ENCODE peak calls at places on chromosomes 16 and 17, in nine cellular contexts. One of them, this sample, is unnamed. For H3K4me1 and H3K36me3, the result is how much of the 10 kb centered on the place peaks cover.

GRCh38 chr17:75779987-75780889 is 4.4 kb upstream of the UNK start:
- DNase-seq in effector memory CD4-positive, alpha-beta T cell: no peak
- DNase-seq in prostate gland: no peak
- DNase-seq in lower lobe of right lung: no peak
- DNase-seq in ovary: no peak
- DNase-seq in neural progenitor cell: no peak
- DNase-seq in pancreas: no peak
- DNase-seq in psoas muscle: no peak
- DNase-seq in mesendoderm: no peak
- DNase-seq in this sample: no peak

GRCh38 chr17:37124074-37124824 is 175.5 kb downstream of the AATF start:
- DNase-seq in mesendoderm: peak
- DNase-seq in ovary: no peak
- DNase-seq in pancreas: no peak
- DNase-seq in psoas muscle: no peak
- DNase-seq in prostate gland: no peak
- DNase-seq in effector memory CD4-positive, alpha-beta T cell: no peak
- DNase-seq in neural progenitor cell: no peak
- DNase-seq in lower lobe of right lung: no peak
- DNase-seq in this sample: no peak

GRCh38 chr17:1588781-1589585 is 26.4 kb upstream of the PITPNA start:
- DNase-seq in pancreas: no peak
- DNase-seq in prostate gland: no peak
- DNase-seq in ovary: no peak
- DNase-seq in effector memory CD4-positive, alpha-beta T cell: no peak
- DNase-seq in mesendoderm: no peak
- DNase-seq in lower lobe of right lung: no peak
- DNase-seq in psoas muscle: no peak
- DNase-seq in neural progenitor cell: no peak
- DNase-seq in this sample: no peak

GRCh38 chr16:4334724-4335495 is 16.2 kb downstream of the PAM16 start:
- DNase-seq in lower lobe of right lung: no peak
- DNase-seq in prostate gland: no peak
- DNase-seq in ovary: no peak
- DNase-seq in pancreas: no peak
- DNase-seq in neural progenitor cell: no peak
- DNase-seq in psoas muscle: no peak
- DNase-seq in effector memory CD4-positive, alpha-beta T cell: no peak
- DNase-seq in mesendoderm: no peak
- DNase-seq in this sample: no peak

GRCh38 chr17:81870155-81870977 is 771 bp downstream of the ARHGDIA start:
- DNase-seq in pancreas: peak
- DNase-seq in lower lobe of right lung: peak
- DNase-seq in prostate gland: no peak
- DNase-seq in neural progenitor cell: peak
- DNase-seq in psoas muscle: peak
- DNase-seq in ovary: peak
- DNase-seq in mesendoderm: peak
- DNase-seq in effector memory CD4-positive, alpha-beta T cell: peak
- DNase-seq in this sample: peak

GRCh38 chr16:51971184-51971583 is 575.8 kb downstream of the TOX3 start:
- DNase-seq in lower lobe of right lung: no peak
- DNase-seq in effector memory CD4-positive, alpha-beta T cell: no peak
- DNase-seq in mesendoderm: peak
- DNase-seq in pancreas: no peak
- DNase-seq in neural progenitor cell: peak
- DNase-seq in ovary: no peak
- DNase-seq in psoas muscle: no peak
- DNase-seq in prostate gland: no peak
- DNase-seq in this sample: peak

GRCh38 chr17:1904273-1905052 is 74.7 kb downstream of the RPA1 start:
- DNase-seq in psoas muscle: no peak
- DNase-seq in ovary: no peak
- DNase-seq in mesendoderm: no peak
- DNase-seq in neural progenitor cell: no peak
- DNase-seq in effector memory CD4-positive, alpha-beta T cell: no peak
- DNase-seq in prostate gland: no peak
- DNase-seq in pancreas: no peak
- DNase-seq in lower lobe of right lung: no peak
- DNase-seq in this sample: no peak

GRCh38 chr17:69235338-69236058 is 6.9 kb upstream of the ABCA10 start:
- DNase-seq in lower lobe of right lung: peak
- DNase-seq in psoas muscle: peak
- DNase-seq in ovary: peak
- DNase-seq in prostate gland: peak
- DNase-seq in neural progenitor cell: peak
- DNase-seq in mesendoderm: peak
- DNase-seq in effector memory CD4-positive, alpha-beta T cell: peak
- DNase-seq in pancreas: peak
- DNase-seq in this sample: peak

GRCh38 chr16:3625911-3626732 is 14.7 kb upstream of the SLX4 start:
- DNase-seq in mesendoderm: no peak
- DNase-seq in lower lobe of right lung: no peak
- DNase-seq in pancreas: no peak
- DNase-seq in prostate gland: no peak
- DNase-seq in effector memory CD4-positive, alpha-beta T cell: no peak
- DNase-seq in psoas muscle: no peak
- DNase-seq in ovary: no peak
- DNase-seq in neural progenitor cell: no peak
- DNase-seq in this sample: no peak

GRCh38 chr17:75060434-75061054 is 13.5 kb downstream of the KCTD2 start:
- DNase-seq in prostate gland: no peak
- DNase-seq in pancreas: no peak
- DNase-seq in psoas muscle: peak
- DNase-seq in lower lobe of right lung: no peak
- DNase-seq in effector memory CD4-positive, alpha-beta T cell: no peak
- DNase-seq in neural progenitor cell: no peak
- DNase-seq in mesendoderm: no peak
- DNase-seq in ovary: no peak
- DNase-seq in this sample: peak

GRCh38 chr16:80317132-80318098 is 223.4 kb upstream of the DYNLRB2 start:
- DNase-seq in lower lobe of right lung: no peak
- DNase-seq in prostate gland: no peak
- DNase-seq in neural progenitor cell: peak
- DNase-seq in mesendoderm: peak
- DNase-seq in effector memory CD4-positive, alpha-beta T cell: no peak
- DNase-seq in ovary: no peak
- DNase-seq in pancreas: no peak
- DNase-seq in psoas muscle: no peak
- DNase-seq in this sample: no peak

GRCh38 chr17:34116306-34116705 is 138.8 kb upstream of the CCL2 start:
- DNase-seq in mesendoderm: peak
- DNase-seq in prostate gland: no peak
- DNase-seq in ovary: no peak
- DNase-seq in effector memory CD4-positive, alpha-beta T cell: no peak
- DNase-seq in psoas muscle: no peak
- DNase-seq in neural progenitor cell: no peak
- DNase-seq in pancreas: no peak
- DNase-seq in lower lobe of right lung: no peak
- DNase-seq in this sample: no peak

GRCh38 chr17:34118564-34118963 is 136.5 kb upstream of the CCL2 start:
- DNase-seq in neural progenitor cell: no peak
- DNase-seq in prostate gland: no peak
- DNase-seq in ovary: no peak
- DNase-seq in mesendoderm: no peak
- DNase-seq in effector memory CD4-positive, alpha-beta T cell: no peak
- DNase-seq in psoas muscle: no peak
- DNase-seq in pancreas: no peak
- DNase-seq in lower lobe of right lung: no peak
- DNase-seq in this sample: no peak

GRCh38 chr17:34114174-34114573 is 140.9 kb upstream of the CCL2 start:
- DNase-seq in pancreas: no peak
- DNase-seq in psoas muscle: no peak
- DNase-seq in ovary: no peak
- DNase-seq in neural progenitor cell: no peak
- DNase-seq in lower lobe of right lung: no peak
- DNase-seq in mesendoderm: no peak
- DNase-seq in effector memory CD4-positive, alpha-beta T cell: no peak
- DNase-seq in prostate gland: no peak
- DNase-seq in this sample: no peak

GRCh38 chr17:34117811-34118210 is 137.3 kb upstream of the CCL2 start:
- DNase-seq in prostate gland: no peak
- DNase-seq in ovary: no peak
- DNase-seq in pancreas: no peak
- DNase-seq in effector memory CD4-positive, alpha-beta T cell: no peak
- DNase-seq in mesendoderm: peak
- DNase-seq in lower lobe of right lung: no peak
- DNase-seq in neural progenitor cell: no peak
- DNase-seq in psoas muscle: no peak
- DNase-seq in this sample: no peak

DNA sequence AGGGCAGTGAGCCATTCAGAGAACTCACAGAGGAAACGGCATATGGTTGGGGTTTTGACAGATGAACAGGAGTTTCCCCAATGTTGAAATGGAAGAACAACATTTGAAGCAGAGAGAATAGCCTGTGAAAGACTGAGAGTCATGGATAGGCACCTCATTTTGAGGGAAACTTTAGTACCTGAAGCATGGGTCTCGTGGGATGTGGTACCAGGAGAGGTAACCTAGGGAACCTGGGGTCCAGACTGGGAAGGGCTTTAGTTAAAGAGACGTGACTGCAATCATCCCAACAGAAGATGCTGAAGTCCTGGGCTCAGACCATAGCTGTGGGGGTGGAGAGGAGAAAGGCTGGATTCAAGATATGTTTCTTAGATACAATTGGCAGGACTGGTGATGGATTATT is 137.8 kb upstream of the CCL2 start:
- DNase-seq in mesendoderm: no peak
- DNase-seq in psoas muscle: no peak
- DNase-seq in prostate gland: no peak
- DNase-seq in ovary: no peak
- DNase-seq in neural progenitor cell: no peak
- DNase-seq in lower lobe of right lung: no peak
- DNase-seq in pancreas: no peak
- DNase-seq in effector memory CD4-positive, alpha-beta T cell: no peak
- DNase-seq in this sample: no peak
- H3K4me1 ChIP-seq in mesendoderm: under half
- H3K4me1 ChIP-seq in psoas muscle: under half
- H3K4me1 ChIP-seq in prostate gland: under half
- H3K4me1 ChIP-seq in ovary: under half
- H3K4me1 ChIP-seq in neural progenitor cell: under half
- H3K4me1 ChIP-seq in lower lobe of right lung: under half
- H3K4me1 ChIP-seq in pancreas: under half
- H3K4me1 ChIP-seq in effector memory CD4-positive, alpha-beta T cell: under half
- H3K4me1 ChIP-seq in this sample: under half

DNA sequence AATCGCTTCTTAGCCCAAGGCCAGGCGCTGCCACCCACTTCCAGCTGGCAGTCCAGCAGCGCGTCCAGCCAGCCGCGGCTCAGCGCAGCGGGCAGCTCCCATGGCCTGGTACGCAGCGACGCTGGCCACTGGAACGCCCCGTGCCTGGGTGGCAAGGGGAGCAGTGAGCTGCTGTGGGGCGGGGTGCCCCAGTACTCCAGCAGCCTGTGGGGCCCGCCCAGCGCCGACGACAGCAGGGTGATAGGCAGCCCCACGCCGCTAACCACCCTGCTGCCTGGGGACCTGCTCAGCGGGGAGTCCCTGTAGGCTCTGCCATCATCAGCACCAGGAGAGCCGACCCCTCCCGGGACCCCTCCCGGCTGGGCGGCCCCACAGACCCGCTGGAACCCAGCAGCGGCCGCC is 24.0 kb downstream of the TMC6 start:
- DNase-seq in lower lobe of right lung: no peak
- DNase-seq in pancreas: no peak
- DNase-seq in mesendoderm: no peak
- DNase-seq in neural progenitor cell: no peak
- DNase-seq in prostate gland: no peak
- DNase-seq in ovary: no peak
- DNase-seq in psoas muscle: no peak
- DNase-seq in effector memory CD4-positive, alpha-beta T cell: no peak
- DNase-seq in this sample: no peak
- H3K36me3 ChIP-seq in lower lobe of right lung: half or more
- H3K36me3 ChIP-seq in pancreas: under half
- H3K36me3 ChIP-seq in mesendoderm: under half
- H3K36me3 ChIP-seq in neural progenitor cell: under half
- H3K36me3 ChIP-seq in prostate gland: under half
- H3K36me3 ChIP-seq in ovary: under half
- H3K36me3 ChIP-seq in psoas muscle: under half
- H3K36me3 ChIP-seq in effector memory CD4-positive, alpha-beta T cell: under half
- H3K36me3 ChIP-seq in this sample: under half

DNA sequence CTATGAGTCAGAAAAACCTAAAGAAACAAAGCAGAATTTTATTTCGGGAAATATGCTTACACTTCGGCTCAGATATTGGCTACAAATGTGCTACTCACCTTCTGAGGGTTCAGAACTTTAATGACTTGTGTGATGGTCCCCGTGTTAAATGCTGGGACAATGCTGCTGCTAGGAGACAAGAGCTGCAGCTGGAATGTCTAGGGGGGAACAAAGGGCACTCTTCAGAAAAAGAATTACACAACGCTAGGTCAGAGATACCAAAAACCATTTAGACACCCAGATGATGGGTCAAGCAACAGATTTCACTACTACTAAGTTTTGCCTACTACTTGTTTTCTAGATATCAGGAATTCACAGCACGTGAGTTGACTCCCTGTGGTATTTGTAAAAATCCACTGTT is 10.0 kb upstream of the PHLPP2 start:
- DNase-seq in prostate gland: no peak
- DNase-seq in lower lobe of right lung: no peak
- DNase-seq in neural progenitor cell: peak
- DNase-seq in mesendoderm: no peak
- DNase-seq in psoas muscle: no peak
- DNase-seq in effector memory CD4-positive, alpha-beta T cell: no peak
- DNase-seq in ovary: no peak
- DNase-seq in pancreas: no peak
- DNase-seq in this sample: no peak
- H3K4me1 ChIP-seq in prostate gland: under half
- H3K4me1 ChIP-seq in lower lobe of right lung: under half
- H3K4me1 ChIP-seq in neural progenitor cell: under half
- H3K4me1 ChIP-seq in mesendoderm: under half
- H3K4me1 ChIP-seq in psoas muscle: under half
- H3K4me1 ChIP-seq in effector memory CD4-positive, alpha-beta T cell: under half
- H3K4me1 ChIP-seq in ovary: under half
- H3K4me1 ChIP-seq in pancreas: under half
- H3K4me1 ChIP-seq in this sample: under half

GRCh38 chr16:57036945-57037344 is 47.6 kb downstream of the NLRC5 start:
- DNase-seq in pancreas: no peak
- DNase-seq in neural progenitor cell: no peak
- DNase-seq in lower lobe of right lung: no peak
- DNase-seq in mesendoderm: no peak
- DNase-seq in psoas muscle: no peak
- DNase-seq in effector memory CD4-positive, alpha-beta T cell: no peak
- DNase-seq in ovary: no peak
- DNase-seq in prostate gland: no peak
- DNase-seq in this sample: no peak

GRCh38 chr16:57041182-57042156 is 50.9 kb upstream of the CPNE2 start:
- DNase-seq in mesendoderm: no peak
- DNase-seq in lower lobe of right lung: no peak
- DNase-seq in neural progenitor cell: no peak
- DNase-seq in pancreas: no peak
- DNase-seq in effector memory CD4-positive, alpha-beta T cell: peak
- DNase-seq in psoas muscle: no peak
- DNase-seq in prostate gland: no peak
- DNase-seq in ovary: no peak
- DNase-seq in this sample: no peak

GRCh38 chr16:57036315-57036714 is 47.0 kb downstream of the NLRC5 start:
- DNase-seq in psoas muscle: no peak
- DNase-seq in ovary: no peak
- DNase-seq in lower lobe of right lung: no peak
- DNase-seq in neural progenitor cell: no peak
- DNase-seq in pancreas: no peak
- DNase-seq in prostate gland: no peak
- DNase-seq in mesendoderm: no peak
- DNase-seq in effector memory CD4-positive, alpha-beta T cell: no peak
- DNase-seq in this sample: no peak

GRCh38 chr16:57038151-57038550 is 48.8 kb downstream of the NLRC5 start:
- DNase-seq in lower lobe of right lung: no peak
- DNase-seq in psoas muscle: no peak
- DNase-seq in ovary: no peak
- DNase-seq in effector memory CD4-positive, alpha-beta T cell: no peak
- DNase-seq in neural progenitor cell: no peak
- DNase-seq in prostate gland: no peak
- DNase-seq in mesendoderm: no peak
- DNase-seq in pancreas: no peak
- DNase-seq in this sample: no peak

GRCh38 chr16:57039148-57039812 is 49.9 kb downstream of the NLRC5 start:
- DNase-seq in mesendoderm: no peak
- DNase-seq in prostate gland: no peak
- DNase-seq in neural progenitor cell: no peak
- DNase-seq in lower lobe of right lung: peak
- DNase-seq in pancreas: no peak
- DNase-seq in effector memory CD4-positive, alpha-beta T cell: no peak
- DNase-seq in psoas muscle: no peak
- DNase-seq in ovary: no peak
- DNase-seq in this sample: peak
- H3K36me3 ChIP-seq in mesendoderm: under half
- H3K36me3 ChIP-seq in prostate gland: under half
- H3K36me3 ChIP-seq in neural progenitor cell: under half
- H3K36me3 ChIP-seq in lower lobe of right lung: half or more
- H3K36me3 ChIP-seq in pancreas: under half
- H3K36me3 ChIP-seq in effector memory CD4-positive, alpha-beta T cell: under half
- H3K36me3 ChIP-seq in psoas muscle: under half
- H3K36me3 ChIP-seq in ovary: under half
- H3K36me3 ChIP-seq in this sample: under half

This sample was measured in SJCRH30.